ENCODE peak calls at places on chromosome 15, in five cellular contexts. S is K562, R is HepG2, T is HCT116, N is GM12878. K is an unnamed sample.

GRCh38 chr15:32872606-32873291 is 154.9 kb downstream of the GREM1 start:
- DNase-seq in S (no peak), R (no peak), T (no peak), N (no peak), K (no peak)

GRCh38 chr15:99176757-99177156 is 71.9 kb downstream of the SYNM start:
- DNase-seq in S (no peak), R (no peak), T (no peak), N (no peak), K (no peak)

GRCh38 chr15:88083828-88084760 is 172.4 kb downstream of the NTRK3 start:
- DNase-seq in S (no peak), R (no peak), T (no peak), N (no peak), K (no peak)

GRCh38 chr15:41990243-41990605 is 17.9 kb upstream of the EHD4 start:
- DNase-seq in S (no peak), R (no peak), T (no peak), N (no peak), K (no peak)

GRCh38 chr15:91908401-91908800 is 54.9 kb downstream of the SLCO3A1 start:
- DNase-seq in S (no peak), R (no peak), T (no peak), N (no peak), K (no peak)

GRCh38 chr15:20340331-20340811 is 201.2 kb downstream of the GOLGA6L6 start:
- DNase-seq in S (peak), R (no peak), T (no peak), N (no peak), K (no peak)

GRCh38 chr15:72315706-72316370 is 4.1 kb downstream of the CELF6 start:
- DNase-seq in S (no peak), R (no peak), T (no peak), N (no peak), K (peak)

GRCh38 chr15:57570994-57571393 is 20.7 kb upstream of the MYZAP start:
- DNase-seq in S (no peak), R (peak), T (peak), N (no peak), K (no peak)

GRCh38 chr15:65132841-65133549 is 613 bp downstream of the PDCD7 start:
- DNase-seq in S (peak), R (peak), T (no peak), N (no peak), K (no peak)
- TF ChIP-seq ATF3 in S (no peak), R (no peak), T (no peak), N (no peak), K (no peak)

DNA sequence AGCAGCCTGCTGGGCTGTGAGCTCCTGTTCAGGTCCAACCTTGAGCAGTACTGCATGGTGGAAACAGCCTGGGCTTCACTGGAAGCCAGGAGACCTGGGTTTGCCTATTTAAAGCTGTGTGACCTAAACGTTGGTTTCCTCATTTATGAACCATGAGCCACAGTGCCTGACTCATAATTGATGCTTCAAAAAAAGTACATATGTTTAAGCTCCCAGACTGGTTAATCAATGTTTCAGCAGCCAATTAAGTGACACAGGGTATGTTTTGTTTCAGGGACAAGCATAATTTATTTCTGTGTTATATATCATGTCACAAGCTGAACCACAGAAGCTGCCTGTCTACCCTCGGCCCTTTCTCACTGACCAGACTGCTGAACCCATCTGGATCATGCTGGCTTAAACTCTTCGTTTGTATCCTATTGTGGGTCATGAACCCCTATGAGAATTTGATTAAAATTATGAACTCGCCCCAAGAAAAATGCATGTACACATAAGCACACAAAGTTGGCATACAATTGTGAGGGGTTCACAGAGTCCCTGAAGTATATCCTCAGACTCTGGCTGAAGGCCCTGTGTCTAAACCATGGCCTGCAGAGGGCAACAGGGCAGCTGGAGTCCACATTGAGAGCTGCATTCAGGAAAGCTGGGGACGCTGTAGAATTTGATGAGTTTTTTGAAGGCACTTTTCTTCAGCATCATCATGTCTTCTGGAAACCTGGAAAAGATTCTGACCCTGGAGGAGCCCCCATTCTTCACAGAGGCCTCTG is 23.7 kb downstream of the HDC start:
- DNase-seq in S (no peak), R (no peak), T (no peak), N (no peak), K (no peak)
- TF ChIP-seq ZNF274 in S (no peak), R (no peak), T (no peak), N (no peak), K (no peak)

GRCh38 chr15:94414921-94415320 is 183.6 kb downstream of the MCTP2 start:
- DNase-seq in S (no peak), R (no peak), T (no peak), N (no peak), K (no peak)

GRCh38 chr15:94417464-94418293 is 186.3 kb downstream of the MCTP2 start:
- DNase-seq in S (no peak), R (no peak), T (no peak), N (no peak), K (no peak)

GRCh38 chr15:94411279-94411678 is 179.9 kb downstream of the MCTP2 start:
- DNase-seq in S (no peak), R (no peak), T (no peak), N (no peak), K (no peak)

GRCh38 chr15:94416829-94417228 is 185.5 kb downstream of the MCTP2 start:
- DNase-seq in S (no peak), R (no peak), T (no peak), N (no peak), K (no peak)

DNA sequence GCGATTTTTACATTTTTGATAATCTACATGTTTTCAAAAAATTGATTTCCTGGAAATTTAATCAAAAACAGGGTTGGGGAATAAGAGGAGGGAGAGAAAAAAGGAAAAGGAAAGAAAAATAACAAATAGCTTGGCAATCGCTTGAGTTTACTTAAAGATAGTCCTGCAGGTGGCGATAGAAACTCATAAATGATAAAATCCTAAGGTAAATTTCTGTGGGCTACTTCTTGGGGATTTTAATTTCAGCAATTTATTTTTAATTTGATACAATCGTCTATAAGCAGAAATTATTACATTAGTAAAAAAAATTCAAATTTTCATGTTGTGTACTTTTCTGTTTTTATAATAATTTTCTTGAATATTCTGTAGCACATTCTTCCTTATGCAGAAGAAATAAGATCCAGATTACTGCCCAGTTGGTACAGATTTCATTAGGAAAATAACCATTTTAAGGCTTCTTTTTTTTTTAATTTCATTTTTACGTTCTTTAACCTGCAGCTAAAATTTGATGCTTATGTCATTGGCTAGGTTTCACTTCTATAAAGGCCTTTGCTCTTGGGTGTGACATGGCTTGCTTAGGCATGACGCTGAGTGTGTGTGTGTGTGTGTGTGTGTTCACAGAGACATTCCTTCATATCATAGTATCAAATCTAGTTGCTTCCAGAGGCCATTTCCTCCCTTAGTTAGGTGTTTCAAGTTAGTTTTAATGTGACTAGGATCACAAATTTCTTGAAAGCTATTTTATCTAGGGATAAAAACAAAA is 181.8 kb downstream of the MCTP2 start:
- DNase-seq in S (no peak), R (peak), T (peak), N (no peak), K (no peak)
- TF ChIP-seq YY1 in S (no peak), R (no peak), T (no peak), N (no peak), K (no peak)

DNA sequence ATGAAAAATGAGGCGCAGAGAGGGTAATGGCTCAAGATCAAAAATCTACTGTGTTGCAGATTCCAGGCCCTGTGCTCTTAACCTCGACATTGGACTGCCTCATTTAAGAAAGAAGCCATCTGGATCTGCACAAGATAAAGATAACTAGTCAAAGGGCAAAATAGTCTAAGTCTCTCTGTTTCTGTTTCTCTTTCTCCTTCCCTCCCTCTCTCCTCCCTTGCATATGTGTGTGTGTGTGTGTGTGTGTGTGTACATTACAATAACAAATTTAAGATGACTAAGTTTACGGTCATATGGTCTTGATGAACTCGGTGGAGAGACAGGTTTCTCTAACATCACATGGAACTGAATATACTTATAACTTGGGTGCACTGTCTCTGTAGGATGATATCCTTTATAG is 69.2 kb downstream of the MEIS2 start:
- DNase-seq in S (no peak), R (no peak), T (no peak), N (no peak), K (no peak)
- TF ChIP-seq ATF3 in S (no peak), R (no peak), T (no peak), N (no peak), K (no peak)

GRCh38 chr15:74134387-74135027 is 4.1 kb downstream of the ISLR2 start:
- DNase-seq in S (no peak), R (no peak), T (no peak), N (no peak), K (no peak)
- TF ChIP-seq ZNF274 in S (no peak), R (no peak), T (no peak), N (no peak), K (no peak)

DNA sequence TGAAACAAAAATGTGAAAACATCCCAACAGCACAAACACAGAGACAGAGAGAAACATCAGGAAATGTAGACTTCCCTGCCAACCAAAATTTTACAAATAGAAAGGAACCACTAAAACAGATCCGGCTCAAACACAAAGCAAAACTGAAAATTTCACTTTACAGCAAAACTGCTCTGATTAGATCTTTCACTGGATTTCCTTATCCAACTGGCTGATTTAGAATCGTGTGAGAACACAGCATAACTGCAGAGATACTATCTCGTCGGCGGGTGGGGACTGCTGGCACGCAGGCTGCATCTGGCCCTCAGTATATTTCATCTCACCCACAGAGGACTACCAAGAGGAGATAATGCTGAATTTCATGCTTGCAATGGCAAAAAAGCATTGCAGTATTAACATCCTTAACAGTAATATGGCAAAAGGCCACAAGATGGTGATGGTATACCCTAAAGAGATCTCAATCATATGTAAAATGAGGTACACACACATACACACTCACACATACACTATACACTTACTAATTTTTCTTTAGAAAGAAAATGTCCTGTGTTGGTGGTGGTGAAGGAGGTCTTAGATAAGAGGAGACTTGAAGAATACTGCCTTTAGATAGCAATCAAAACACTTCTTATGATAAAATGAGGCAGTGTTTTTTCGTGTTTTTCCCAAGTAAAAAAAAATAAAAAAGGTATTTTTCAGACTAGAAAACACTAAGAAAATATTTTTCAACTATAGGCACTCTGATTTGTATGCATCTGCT is 10.6 kb upstream of the LEO1 start:
- DNase-seq in S (peak), R (peak), T (peak), N (peak), K (no peak)
- TF ChIP-seq YY1 in S (no peak), R (no peak), T (no peak), N (peak), K (no peak)

GRCh38 chr15:70258369-70259029 is 160.8 kb upstream of the TLE3 start:
- DNase-seq in S (no peak), R (no peak), T (no peak), N (no peak), K (no peak)
- TF ChIP-seq ATF3 in S (no peak), R (no peak), T (no peak), N (no peak), K (no peak)

GRCh38 chr15:70956196-70956595 is 63.6 kb downstream of the LRRC49 start:
- DNase-seq in S (no peak), R (no peak), T (no peak), N (no peak), K (no peak)
- TF ChIP-seq ZNF274 in S (no peak), R (no peak), T (no peak), N (no peak), K (no peak)

GRCh38 chr15:78618064-78618463 is 2.7 kb downstream of the CHRNA3 start:
- DNase-seq in S (no peak), R (no peak), T (no peak), N (no peak), K (no peak)

GRCh38 chr15:78620021-78620838 is 566 bp downstream of the CHRNA3 start:
- DNase-seq in S (no peak), R (no peak), T (no peak), N (no peak), K (peak)

GRCh38 chr15:78617131-78617915 is 3.5 kb downstream of the CHRNA3 start:
- DNase-seq in S (no peak), R (no peak), T (no peak), N (no peak), K (no peak)

GRCh38 chr15:78619022-78619950 is 1.5 kb downstream of the CHRNA3 start:
- DNase-seq in S (no peak), R (no peak), T (no peak), N (no peak), K (peak)

DNA sequence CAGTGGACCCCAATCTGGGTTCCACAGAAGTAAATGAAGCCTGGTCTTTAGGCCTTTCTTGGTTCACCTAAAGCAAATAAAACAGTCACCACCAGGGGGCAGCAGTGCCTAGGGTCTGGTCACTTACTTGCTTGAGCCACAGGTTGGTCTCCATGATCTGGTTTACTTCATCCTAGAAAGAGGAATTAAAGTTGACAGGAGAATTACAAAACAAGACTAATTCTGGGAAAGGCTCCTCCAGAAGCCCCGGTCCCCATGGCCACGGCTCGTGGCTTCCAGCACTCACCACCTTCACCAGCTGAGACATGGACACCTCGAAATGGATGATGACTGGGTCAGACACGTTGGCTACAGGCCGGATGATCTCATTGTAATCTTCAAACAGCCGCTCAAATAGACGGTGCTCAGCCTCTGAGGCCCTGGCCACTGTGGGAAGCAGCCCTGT is 2.3 kb downstream of the CHRNA3 start:
- DNase-seq in S (peak), R (peak), T (peak), N (peak), K (peak)
- TF ChIP-seq YY1 in S (no peak), R (no peak), T (no peak), N (peak), K (no peak)

DNA sequence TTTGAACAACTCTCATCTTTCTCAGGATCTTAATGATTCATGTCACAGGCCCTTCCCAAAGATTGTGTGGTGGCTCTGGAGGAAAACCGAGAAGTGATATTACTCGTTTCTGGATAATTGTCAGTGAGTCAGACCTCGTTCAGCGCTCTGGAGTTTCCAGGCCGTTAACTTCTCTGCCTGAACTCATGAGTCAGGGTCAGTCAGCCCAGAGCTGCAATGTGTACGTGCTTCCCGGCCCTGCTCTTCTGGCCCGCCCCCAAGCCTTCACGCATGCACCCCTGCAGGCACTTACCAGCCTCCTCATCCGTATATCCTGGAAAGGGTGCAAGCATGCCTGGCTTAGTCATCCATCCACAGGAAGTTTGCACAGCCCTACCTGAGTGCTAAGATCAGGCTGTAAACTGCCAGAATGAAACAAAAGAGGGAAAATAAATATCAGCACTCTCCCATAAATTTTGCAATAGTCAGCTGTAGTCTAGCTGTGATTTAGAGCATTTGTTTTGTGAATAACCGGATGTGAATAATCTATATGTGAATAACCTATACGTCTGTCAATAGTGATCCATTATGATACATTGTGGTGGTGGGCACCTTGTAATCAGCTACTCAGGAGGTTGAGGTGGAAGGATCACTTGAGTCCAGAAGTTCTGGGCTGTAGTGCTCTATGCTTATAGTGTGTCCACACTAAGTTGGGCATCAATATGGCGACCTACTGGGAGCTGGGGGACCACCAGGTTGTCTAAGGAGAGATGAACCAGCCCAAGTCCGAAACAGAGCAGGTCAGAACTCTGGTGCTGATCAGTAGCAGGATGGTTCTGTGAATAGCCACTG is 35.3 kb upstream of the SEMA4B start:
- DNase-seq in S (peak), R (peak), T (peak), N (peak), K (no peak)
- TF ChIP-seq ATF3 in S (no peak), R (peak), T (no peak), N (no peak), K (no peak)